ENCODE peak calls at places on chromosomes 2 and 18, in six cellular contexts. T is colonic mucosa, F is H1, H is uterus, U is GM23338, G is body of pancreas. E is an unnamed sample. For H3K4me1, the result is how much of the 10 kb centered on the place peaks cover.

GRCh38 chr2:86235196-86235980 is 36.1 kb downstream of the MRPL35 start:
- DNase-seq in H (no peak), U (no peak), G (no peak), T (no peak), F (no peak), E (no peak)

GRCh38 chr2:218168635-218169462 is 2.1 kb upstream of the CXCR1 start:
- DNase-seq in F (peak), H (peak), T (peak), U (peak), G (peak), E (peak)

GRCh38 chr2:185567940-185568339 is 170.7 kb upstream of the FSIP2 start:
- DNase-seq in H (no peak), G (no peak), U (peak), T (no peak), F (no peak), E (no peak)

GRCh38 chr2:69466728-69467127 is 29.5 kb upstream of the NFU1 start:
- DNase-seq in U (no peak), H (no peak), T (no peak), G (no peak), F (no peak), E (no peak)

GRCh38 chr2:63059434-63060078 is 8.9 kb downstream of the OTX1 start:
- DNase-seq in U (peak), H (no peak), T (no peak), G (no peak), F (no peak), E (peak)

GRCh38 chr2:204892506-204893255 is 347.4 kb downstream of the PARD3B start:
- DNase-seq in U (no peak), T (no peak), G (no peak), H (no peak), F (no peak), E (no peak)

GRCh38 chr2:212858496-212858895 is 292.9 kb downstream of the IKZF2 start:
- DNase-seq in F (no peak), G (no peak), U (no peak), T (no peak), H (no peak), E (no peak)

GRCh38 chr18:79556829-79557585 is 122.6 kb upstream of the CTDP1 start:
- DNase-seq in G (no peak), F (no peak), H (no peak), T (no peak), U (no peak), E (no peak)

GRCh38 chr2:122136071-122136470 is 380.6 kb downstream of the TSN start:
- DNase-seq in U (peak), F (peak), H (no peak), T (no peak), G (no peak), E (no peak)

GRCh38 chr18:79139206-79139605 is 70.0 kb downstream of the ATP9B start:
- DNase-seq in T (no peak), U (no peak), H (no peak), G (no peak), F (no peak), E (no peak)

GRCh38 chr18:72634500-72634899 is 90.4 kb upstream of the CBLN2 start:
- DNase-seq in T (no peak), H (no peak), U (no peak), F (no peak), G (no peak), E (no peak)

GRCh38 chr2:202278036-202278760 is 12.6 kb downstream of the NOP58 start:
- DNase-seq in F (no peak), H (no peak), U (no peak), G (no peak), T (no peak), E (no peak)

DNA sequence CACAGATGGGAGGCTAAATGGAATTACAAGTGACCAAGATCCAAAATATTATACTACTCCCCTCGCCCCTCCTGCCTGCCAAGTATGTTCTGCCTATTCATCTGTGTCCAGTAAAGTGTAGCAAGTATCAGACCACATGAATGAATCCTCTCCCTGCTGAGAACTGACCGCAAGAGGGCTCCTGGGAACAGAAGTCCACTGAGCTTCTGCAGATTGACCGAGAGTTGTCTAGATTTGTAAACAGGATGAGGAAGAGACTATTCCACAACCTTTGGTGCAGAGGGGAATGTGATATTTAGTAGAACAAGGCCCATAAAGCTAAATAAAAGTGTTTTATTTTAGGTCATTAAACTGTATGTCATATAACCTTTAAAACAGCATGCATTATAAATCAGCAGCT is 376.9 kb downstream of the DCC start:
- DNase-seq in H (no peak), T (peak), U (peak), F (no peak), G (peak), E (peak)
- TF ChIP-seq CTCF in H (no peak), T (peak), U (peak), F (no peak), G (peak), E (peak)

DNA sequence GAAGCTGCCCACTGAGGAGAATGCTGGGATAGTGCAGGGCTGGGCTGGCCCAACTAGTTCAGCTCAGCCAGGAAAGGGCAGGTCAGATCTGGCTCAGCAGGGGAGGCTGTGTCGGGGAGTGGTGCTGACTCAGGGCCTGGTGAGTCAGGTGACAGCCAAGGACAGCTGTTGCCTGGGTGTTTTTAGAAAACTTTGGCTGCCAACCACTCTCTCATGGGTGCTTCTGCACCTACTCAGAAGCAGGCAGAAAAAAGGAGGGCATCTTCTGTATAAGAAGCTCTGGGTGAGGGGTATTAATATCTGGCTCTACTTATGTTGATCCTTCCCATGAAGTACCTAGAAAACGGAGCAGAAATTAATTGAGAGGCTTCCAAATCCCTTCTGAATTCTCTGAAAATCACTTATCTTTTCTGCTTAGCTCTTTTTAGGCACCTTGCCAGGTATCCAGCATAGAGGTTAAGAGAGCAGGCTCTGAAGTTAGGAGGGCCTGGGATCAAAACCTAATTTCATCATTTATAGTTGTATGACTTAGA is 15.6 kb upstream of the RAB10 start:
- DNase-seq in G (peak), T (peak), U (peak), H (peak), F (no peak), E (peak)
- H3K4me3 ChIP-seq in G (no peak), T (no peak), U (no peak), H (no peak), F (no peak), E (no peak)

GRCh38 chr2:72926368-72926767 is 9.0 kb downstream of the EMX1 start:
- DNase-seq in H (no peak), U (no peak), G (no peak), T (no peak), F (no peak), E (no peak)

GRCh38 chr2:72921866-72922265 is 4.5 kb downstream of the EMX1 start:
- DNase-seq in G (no peak), H (no peak), F (no peak), T (no peak), U (no peak), E (no peak)

GRCh38 chr2:72924353-72925240 is 7.3 kb downstream of the EMX1 start:
- DNase-seq in T (no peak), U (peak), H (peak), G (no peak), F (no peak), E (no peak)

GRCh38 chr2:72925328-72925943 is 8.1 kb downstream of the EMX1 start:
- DNase-seq in T (no peak), F (no peak), H (peak), G (no peak), U (peak), E (no peak)

GRCh38 chr2:72923833-72924352 is 6.6 kb downstream of the EMX1 start:
- DNase-seq in H (no peak), U (peak), F (no peak), G (no peak), T (peak), E (no peak)
- H3K4me1 ChIP-seq in H (under half), U (half or more), F (under half), G (under half), T (under half), E (under half)

DNA sequence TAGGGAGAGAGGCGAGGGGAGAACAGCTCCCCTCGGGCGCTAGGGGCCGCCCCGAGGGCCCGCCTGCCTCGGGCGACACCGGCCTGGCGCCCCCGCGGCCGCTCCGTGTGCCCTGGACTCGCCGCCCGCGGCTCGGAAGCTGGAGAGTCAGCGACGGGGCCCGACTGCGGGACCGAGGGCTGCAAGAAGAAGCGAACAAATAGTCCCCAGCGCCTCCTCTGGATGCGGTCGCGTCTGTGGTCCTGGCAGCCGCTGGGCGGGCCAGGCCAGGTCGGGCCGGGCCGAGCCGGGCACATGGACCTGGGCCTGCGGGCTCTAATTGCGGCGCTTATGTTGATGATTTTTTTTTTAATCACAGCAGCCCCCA is 270 bp upstream of the HOXD9 start:
- DNase-seq in H (no peak), G (no peak), U (no peak), T (no peak), F (no peak), E (no peak)
- TF ChIP-seq CTCF in H (no peak), G (no peak), U (no peak), T (no peak), F (no peak), E (no peak)

E was measured in mucosa of descending colon.